ENCODE peak calls at places on chromosomes 4 and X, in seven cellular contexts. T is NCI-H460; H is islet precursor cell; Y is NB4; R is SK-N-SH; X is CD8-positive, alpha-beta T cell; Q is HEK293T. A is an unnamed sample.

GRCh38 chr4:153755186-153755585 is 4.6 kb downstream of the RNF175 start:
- DNase-seq in T (no peak), H (no peak), R (no peak), Q (no peak), Y (no peak), X (no peak), A (no peak)

GRCh38 chr4:137998666-137999429 is 243.3 kb downstream of the SLC7A11 start:
- DNase-seq in R (no peak), X (no peak), H (no peak), Q (no peak), Y (no peak), T (no peak), A (no peak)

GRCh38 chrX:141341341-141341740 is 99.0 kb upstream of the SPANXC start:
- DNase-seq in Q (no peak), Y (no peak), R (no peak), T (peak; percentile 13), X (no peak), H (no peak), A (peak; percentile 1)

GRCh38 chrX:118497180-118497814 is 1.7 kb downstream of the DOCK11 start:
- DNase-seq in T (no peak), X (peak; percentile 28), Q (no peak), H (no peak), R (no peak), Y (peak; percentile 25), A (no peak)

GRCh38 chr4:101304916-101305315 is 42.4 kb downstream of the PPP3CA start:
- DNase-seq in H (peak; percentile 57), X (no peak), T (peak; percentile 1), Y (no peak), R (peak; percentile 33), Q (peak; percentile 38), A (peak; percentile 1)

GRCh38 chr4:74790652-74791051 is 3.7 kb downstream of the BTC start:
- DNase-seq in R (no peak), Y (no peak), H (no peak), Q (no peak), T (no peak), X (no peak), A (no peak)

GRCh38 chr4:102734591-102735385 is 26.0 kb downstream of the MANBA start:
- DNase-seq in R (no peak), H (no peak), Y (peak; percentile 91), X (no peak), T (no peak), Q (no peak), A (no peak)

GRCh38 chrX:46218373-46218772 is 326.8 kb downstream of the ZNF674 start:
- DNase-seq in X (no peak), Q (no peak), R (no peak), T (no peak), Y (no peak), H (no peak), A (no peak)

GRCh38 chr4:77126844-77127614 is 30.0 kb upstream of the CCNG2 start:
- DNase-seq in T (no peak), R (no peak), Q (no peak), X (no peak), H (no peak), Y (peak; percentile 83), A (no peak)

GRCh38 chr4:10811992-10812391 is 127.4 kb upstream of the CLNK start:
- DNase-seq in R (no peak), T (no peak), Q (no peak), H (no peak), Y (no peak), X (no peak), A (no peak)

GRCh38 chrX:17174671-17175070 is 200.3 kb upstream of the NHS start:
- DNase-seq in Q (no peak), X (no peak), H (no peak), T (no peak), R (peak; percentile 8), Y (no peak), A (no peak)

GRCh38 chr4:19739101-19739651 is 512.5 kb upstream of the SLIT2 start:
- DNase-seq in T (peak; percentile 37), Y (peak; percentile 6), Q (peak; percentile 58), R (no peak), H (no peak), X (no peak), A (peak; percentile 65)

GRCh38 chr4:183444953-183445543 is 612 bp downstream of the CDKN2AIP start:
- DNase-seq in H (peak; percentile 71), Y (peak; percentile 76), Q (peak; percentile 22), R (peak; percentile 71), T (no peak), X (no peak), A (peak; percentile 24)

GRCh38 chr4:150004481-150004880 is 73.8 kb upstream of the DCLK2 start:
- DNase-seq in R (no peak), X (no peak), H (peak; percentile 65), Y (no peak), Q (no peak), T (no peak), A (no peak)

GRCh38 chr4:159018062-159018629 is 84.7 kb upstream of the RAPGEF2 start:
- DNase-seq in X (no peak), R (no peak), H (no peak), Q (no peak), Y (peak; percentile 58), T (no peak), A (no peak)

GRCh38 chrX:526295-527224 is 104.0 kb upstream of the SHOX start:
- DNase-seq in H (no peak), T (no peak), Y (no peak), X (no peak), Q (no peak), R (no peak), A (no peak)

GRCh38 chr4:142698541-142698940 is 147.6 kb downstream of the INPP4B start:
- DNase-seq in X (no peak), Q (no peak), R (no peak), T (no peak), Y (no peak), H (peak; percentile 89), A (no peak)